ENCODE peak calls at places on chromosomes 7 and 10, in five cellular contexts. G is testis, F is astrocyte of the spinal cord, Q is tibial nerve, Y is cardiac fibroblast. P is an unnamed sample.

GRCh38 chr10:1070939-1071338 is 14.8 kb downstream of the WDR37 start:
- DNase-seq in G (no peak), F (no peak), Q (no peak), Y (no peak), P (no peak)

GRCh38 chr7:4883352-4884144 is at the start of gene RADIL:
- DNase-seq in G (peak), F (peak), Q (peak), Y (peak), P (peak)

GRCh38 chr10:33883881-33884280 is 549.4 kb upstream of the NRP1 start:
- DNase-seq in G (no peak), F (no peak), Q (no peak), Y (no peak), P (no peak)

GRCh38 chr10:132677905-132678298 is 108.0 kb downstream of the NKX6-2 start:
- DNase-seq in G (no peak), F (no peak), Q (no peak), Y (no peak), P (no peak)

GRCh38 chr10:112792487-112793196 is 157.4 kb upstream of the TCF7L2 start:
- DNase-seq in G (peak), F (peak), Q (no peak), Y (peak), P (peak)

GRCh38 chr10:119541459-119542356 is 811 bp downstream of the RGS10 start:
- DNase-seq in G (no peak), F (peak), Q (no peak), Y (no peak), P (no peak)

GRCh38 chr10:67603701-67604100 is 92.3 kb downstream of the CTNNA3 start:
- DNase-seq in G (no peak), F (no peak), Q (no peak), Y (no peak), P (no peak)

GRCh38 chr10:125159932-125160855 is at the start of gene CTBP2:
- DNase-seq in G (peak), F (peak), Q (no peak), Y (peak), P (peak)

GRCh38 chr7:6436385-6436685 is 11.4 kb downstream of the DAGLB start:
- DNase-seq in G (no peak), F (no peak), Q (no peak), Y (no peak), P (no peak)

GRCh38 chr7:2819161-2819953 is 24.8 kb downstream of the GNA12 start:
- DNase-seq in G (no peak), F (no peak), Q (no peak), Y (no peak), P (no peak)

GRCh38 chr7:155363852-155364600 is 66.3 kb downstream of the INSIG1 start:
- DNase-seq in G (no peak), F (no peak), Q (no peak), Y (no peak), P (no peak)

GRCh38 chr7:369981-370621 is 80.1 kb downstream of the FOXL3 start:
- DNase-seq in G (no peak), F (no peak), Q (no peak), Y (no peak), P (no peak)

GRCh38 chr10:132713421-132714095 is 72.4 kb downstream of the NKX6-2 start:
- DNase-seq in G (no peak), F (no peak), Q (no peak), Y (no peak), P (no peak)

GRCh38 chr10:14487511-14487909 is 156.8 kb upstream of the FRMD4A start:
- DNase-seq in G (peak), F (peak), Q (no peak), Y (peak), P (peak)

GRCh38 chr7:77908664-77909063 is 110.1 kb downstream of the PHTF2 start:
- DNase-seq in G (no peak), F (no peak), Q (no peak), Y (no peak), P (no peak)

GRCh38 chr10:91887075-91887899 is 22.0 kb downstream of the FGFBP3 start:
- DNase-seq in G (peak), F (peak), Q (no peak), Y (peak), P (no peak)

GRCh38 chr10:33157108-33157507 is 177.4 kb downstream of the NRP1 start:
- DNase-seq in G (no peak), F (peak), Q (no peak), Y (peak), P (peak)

GRCh38 chr10:70319183-70319582 is 35.4 kb upstream of the NPFFR1 start:
- DNase-seq in G (no peak), F (no peak), Q (no peak), Y (no peak), P (no peak)

GRCh38 chr7:108464743-108465142 is 8.5 kb upstream of the NRCAM start:
- DNase-seq in G (no peak), F (no peak), Q (no peak), Y (no peak), P (no peak)

GRCh38 chr7:6613706-6614105 is 1.7 kb upstream of the ZNF853 start:
- DNase-seq in G (no peak), F (no peak), Q (no peak), Y (no peak), P (no peak)

GRCh38 chr7:24017519-24017918 is 266.5 kb upstream of the NPY start:
- DNase-seq in G (no peak), F (no peak), Q (no peak), Y (no peak), P (no peak)

GRCh38 chr7:67019562-67020390 is 23.1 kb downstream of the TYW1 start:
- DNase-seq in G (no peak), F (no peak), Q (no peak), Y (no peak), P (peak)

GRCh38 chr10:110414563-110415309 is 83.0 kb upstream of the DUSP5 start:
- DNase-seq in G (no peak), F (no peak), Q (no peak), Y (peak), P (peak)

GRCh38 chr10:116112232-116113231 is 160.5 kb downstream of the GFRA1 start:
- DNase-seq in G (no peak), F (peak), Q (no peak), Y (no peak), P (no peak)

GRCh38 chr7:109879429-109879828 is 1211.5 kb upstream of the LRRN3 start:
- DNase-seq in G (no peak), F (no peak), Q (no peak), Y (no peak), P (no peak)

GRCh38 chr10:126904807-126905686 is at the start of gene DOCK1:
- DNase-seq in G (peak), F (peak), Q (peak), Y (peak), P (peak)

GRCh38 chr7:142593106-142593505 is 156.2 kb upstream of the PRSS1 start:
- DNase-seq in G (no peak), F (no peak), Q (no peak), Y (no peak), P (no peak)

GRCh38 chr10:32687116-32687515 is 241.2 kb downstream of the CCDC7 start:
- DNase-seq in G (no peak), F (no peak), Q (no peak), Y (no peak), P (no peak)

GRCh38 chr7:768881-769504 is 41.9 kb upstream of the PRKAR1B start:
- DNase-seq in G (peak), F (peak), Q (no peak), Y (peak), P (no peak)

GRCh38 chr10:97708976-97709745 is 4.4 kb upstream of the MARVELD1 start:
- DNase-seq in G (peak), F (peak), Q (peak), Y (peak), P (peak)

GRCh38 chr7:94305836-94306235 is 88.9 kb upstream of the COL1A2 start:
- DNase-seq in G (no peak), F (no peak), Q (no peak), Y (no peak), P (no peak)

GRCh38 chr7:47611045-47611511 is 29.2 kb upstream of the TNS3 start:
- DNase-seq in G (no peak), F (no peak), Q (no peak), Y (no peak), P (no peak)

DNA sequence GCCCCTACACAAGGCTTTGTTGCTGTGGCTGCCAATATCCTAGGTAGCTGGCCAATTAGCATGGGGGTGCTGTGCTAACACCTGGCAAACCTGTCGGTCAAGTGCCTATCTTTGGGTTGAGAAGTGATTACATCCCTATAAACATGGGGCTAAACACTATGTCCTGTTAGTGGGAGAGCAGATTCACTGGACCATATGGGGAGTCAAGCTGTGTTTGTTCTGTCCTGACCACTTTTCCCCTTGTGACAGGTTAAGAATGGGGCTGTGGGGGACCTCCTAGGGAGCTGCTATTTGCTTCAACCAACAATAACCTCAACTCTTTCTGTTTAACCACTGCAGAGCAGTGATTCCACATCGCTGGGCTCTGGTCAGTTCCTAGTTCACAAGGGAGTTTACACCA is 151.5 kb upstream of the AOAH start:
- DNase-seq in G (no peak), F (peak), Q (no peak), Y (no peak), P (no peak)
- H3K4me3 ChIP-seq in G (no peak), F (no peak), Q (no peak), Y (no peak), P (no peak)

GRCh38 chr10:21513035-21513434 is 12.4 kb downstream of the SKIDA1 start:
- DNase-seq in G (no peak), F (peak), Q (no peak), Y (no peak), P (no peak)

GRCh38 chr10:21515581-21516269 is 9.8 kb downstream of the SKIDA1 start:
- DNase-seq in G (no peak), F (peak), Q (no peak), Y (no peak), P (no peak)

GRCh38 chr10:21514808-21515580 is 10.5 kb downstream of the SKIDA1 start:
- DNase-seq in G (no peak), F (peak), Q (no peak), Y (no peak), P (no peak)

GRCh38 chr10:21516270-21517131 is 9.0 kb downstream of the SKIDA1 start:
- DNase-seq in G (peak), F (peak), Q (no peak), Y (peak), P (peak)

DNA sequence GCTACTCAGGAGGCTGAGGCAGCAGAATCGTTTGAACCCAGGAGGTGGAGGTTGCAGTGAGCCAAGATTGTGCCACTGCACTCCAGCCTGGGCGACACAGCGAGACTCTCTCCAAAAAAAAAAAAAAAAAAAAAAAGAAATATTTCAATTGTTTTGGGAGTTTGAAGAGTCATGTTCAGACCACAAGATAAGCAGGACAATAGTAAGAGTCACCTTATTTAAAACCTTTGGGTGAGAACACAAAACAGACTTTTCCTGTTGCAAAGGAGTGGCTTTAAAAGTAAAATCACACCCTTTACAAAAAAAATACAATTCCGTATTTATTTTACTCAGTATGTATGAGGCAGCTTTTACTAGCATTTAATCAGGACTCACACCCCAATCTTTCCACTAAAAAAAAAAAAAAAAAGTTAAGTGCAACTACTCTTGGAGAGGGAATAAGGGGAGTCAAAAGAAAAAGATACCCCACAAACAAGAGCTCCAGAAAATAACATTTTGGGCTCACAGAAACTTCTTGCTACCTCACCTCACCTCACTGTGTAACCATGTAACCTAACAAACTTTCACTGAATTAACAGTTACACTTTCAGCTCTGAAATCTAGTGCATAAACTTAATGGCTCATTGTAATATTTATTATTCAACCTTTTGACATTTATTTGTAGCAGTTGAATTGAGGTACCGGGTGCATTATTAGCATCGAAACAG is 11.2 kb downstream of the SKIDA1 start:
- DNase-seq in G (no peak), F (peak), Q (no peak), Y (no peak), P (no peak)
- H3K4me3 ChIP-seq in G (no peak), F (peak), Q (no peak), Y (no peak), P (peak)

DNA sequence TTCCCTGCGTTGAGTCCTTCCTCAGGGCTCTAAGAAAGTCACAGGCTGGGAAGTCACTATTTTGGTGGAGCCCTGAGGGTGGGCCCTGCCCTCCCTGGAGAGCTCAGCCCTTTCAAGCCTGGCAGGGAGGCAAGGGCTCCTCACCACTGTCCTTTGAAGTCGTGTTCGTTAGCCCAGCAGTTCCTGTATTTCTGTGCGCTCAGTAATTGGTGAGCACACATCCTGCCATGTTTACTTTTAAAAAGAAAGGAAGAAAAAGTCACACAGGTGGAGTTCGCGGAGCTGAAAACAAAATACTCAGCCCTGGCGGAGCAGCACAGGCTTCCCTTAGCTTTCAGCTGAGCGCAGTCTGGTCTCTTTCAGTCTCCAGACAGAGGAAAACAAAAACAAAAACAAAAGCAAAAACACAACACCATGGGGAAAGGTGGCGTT is 37.1 kb downstream of the PRKCQ start:
- DNase-seq in G (no peak), F (no peak), Q (no peak), Y (no peak), P (no peak)
- H3K4me3 ChIP-seq in G (no peak), F (no peak), Q (no peak), Y (no peak), P (no peak)

GRCh38 chr7:98869374-98870070 is at the start of gene TMEM130:
- DNase-seq in G (no peak), F (no peak), Q (no peak), Y (no peak), P (no peak)
- H3K4me3 ChIP-seq in G (peak), F (peak), Q (peak), Y (peak), P (peak)

DNA sequence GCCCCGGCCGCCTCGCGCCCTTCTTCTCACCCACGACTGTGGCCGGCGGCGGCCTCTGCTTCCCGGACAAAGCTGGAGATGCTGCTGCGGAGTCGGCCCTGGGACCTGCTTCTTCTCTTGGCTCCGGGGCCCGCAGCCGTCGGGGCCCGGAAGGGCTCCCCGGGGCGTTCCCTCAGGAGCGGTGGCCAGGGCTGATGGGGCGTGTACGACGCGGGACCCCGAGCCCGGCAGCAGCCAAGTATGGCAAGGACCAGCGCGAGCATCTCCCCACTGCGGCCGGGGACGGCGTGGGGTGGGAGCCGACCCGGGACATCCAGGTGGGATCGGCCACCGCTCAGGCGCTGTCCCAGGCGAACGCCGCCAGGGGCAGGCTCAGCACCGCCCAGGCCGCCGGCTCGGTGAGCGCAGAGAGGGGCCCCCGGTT is 27.6 kb upstream of the BMS1 start:
- DNase-seq in G (no peak), F (no peak), Q (no peak), Y (no peak), P (no peak)
- H3K4me3 ChIP-seq in G (peak), F (no peak), Q (peak), Y (peak), P (no peak)

GRCh38 chr10:105148921-105149320 is 507.8 kb downstream of the SORCS3 start:
- DNase-seq in G (no peak), F (no peak), Q (no peak), Y (no peak), P (no peak)
- H3K4me3 ChIP-seq in G (no peak), F (no peak), Q (no peak), Y (no peak), P (no peak)

P was measured in AG10803.